ENCODE peak calls at places on chromosomes 12 and 14, in four cellular contexts. One of them, this sample, is unnamed.

GRCh38 chr14:32372154-32372553 is 43.1 kb downstream of the AKAP6 start:
- DNase-seq in HepG2: no peak
- DNase-seq in A549: peak; percentile 11
- DNase-seq in SK-N-SH: no peak
- DNase-seq in this sample: no peak

GRCh38 chr12:26124491-26125450 is at the start of gene BHLHE41:
- DNase-seq in HepG2: no peak
- DNase-seq in A549: no peak
- DNase-seq in SK-N-SH: peak; percentile 77
- DNase-seq in this sample: no peak

GRCh38 chr12:6965026-6965661 is 5.3 kb downstream of the PHB2 start:
- DNase-seq in HepG2: peak; percentile 72
- DNase-seq in A549: peak; percentile 93
- DNase-seq in SK-N-SH: peak; percentile 89
- DNase-seq in this sample: no peak

GRCh38 chr14:68876976-68877375 is 84.1 kb upstream of the ZFP36L1 start:
- DNase-seq in HepG2: no peak
- DNase-seq in A549: no peak
- DNase-seq in SK-N-SH: no peak
- DNase-seq in this sample: no peak

GRCh38 chr12:60259241-60259640 is 663.4 kb downstream of the SLC16A7 start:
- DNase-seq in HepG2: no peak
- DNase-seq in A549: no peak
- DNase-seq in SK-N-SH: no peak
- DNase-seq in this sample: no peak

GRCh38 chr14:37150414-37150813 is 22.0 kb downstream of the SLC25A21 start:
- DNase-seq in HepG2: peak; percentile 63
- DNase-seq in A549: peak; percentile 50
- DNase-seq in SK-N-SH: peak; percentile 5
- DNase-seq in this sample: no peak

GRCh38 chr12:109932878-109933503 is 32.9 kb downstream of the TCHP start:
- DNase-seq in HepG2: no peak
- DNase-seq in A549: no peak
- DNase-seq in SK-N-SH: no peak
- DNase-seq in this sample: no peak

GRCh38 chr14:89669209-89669608 is 252.2 kb upstream of the FOXN3 start:
- DNase-seq in HepG2: no peak
- DNase-seq in A549: no peak
- DNase-seq in SK-N-SH: no peak
- DNase-seq in this sample: no peak

GRCh38 chr12:71135812-71136176 is 22.0 kb downstream of the TSPAN8 start:
- DNase-seq in HepG2: no peak
- DNase-seq in A549: no peak
- DNase-seq in SK-N-SH: no peak
- DNase-seq in this sample: no peak

GRCh38 chr14:82724296-82724695 is 1190.6 kb upstream of the SEL1L start:
- DNase-seq in HepG2: no peak
- DNase-seq in A549: no peak
- DNase-seq in SK-N-SH: no peak
- DNase-seq in this sample: no peak

GRCh38 chr12:108722992-108723766 is 8.1 kb downstream of the CORO1C start:
- DNase-seq in HepG2: no peak
- DNase-seq in A549: peak; percentile 65
- DNase-seq in SK-N-SH: no peak
- DNase-seq in this sample: no peak

GRCh38 chr12:108722463-108722862 is 8.9 kb downstream of the CORO1C start:
- DNase-seq in HepG2: no peak
- DNase-seq in A549: no peak
- DNase-seq in SK-N-SH: no peak
- DNase-seq in this sample: no peak

GRCh38 chr12:108721824-108722223 is 9.5 kb downstream of the CORO1C start:
- DNase-seq in HepG2: no peak
- DNase-seq in A549: no peak
- DNase-seq in SK-N-SH: no peak
- DNase-seq in this sample: no peak

GRCh38 chr12:108724054-108724889 is 7.0 kb downstream of the CORO1C start:
- DNase-seq in HepG2: no peak
- DNase-seq in A549: peak; percentile 56
- DNase-seq in SK-N-SH: no peak
- DNase-seq in this sample: no peak

DNA sequence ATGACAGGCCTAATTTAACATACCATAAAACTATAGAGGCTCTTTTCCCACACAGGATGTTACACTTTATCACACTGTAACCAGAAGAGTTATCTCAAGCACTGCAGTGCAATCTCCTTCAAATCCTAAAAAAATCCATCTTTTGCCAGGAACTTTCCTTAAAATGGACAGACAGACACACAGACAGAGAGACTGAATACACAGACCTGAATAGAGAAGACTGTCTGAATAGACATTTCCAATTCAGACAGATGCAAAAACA is 6.5 kb downstream of the CORO1C start:
- DNase-seq in HepG2: no peak
- DNase-seq in A549: no peak
- DNase-seq in SK-N-SH: no peak
- DNase-seq in this sample: no peak
- H3K4me1 ChIP-seq in HepG2: peaks cover 88% of the 10 kb centered on the region
- H3K4me1 ChIP-seq in A549: peaks cover 94% of the 10 kb centered on the region
- H3K4me1 ChIP-seq in SK-N-SH: peaks cover 52% of the 10 kb centered on the region
- H3K4me1 ChIP-seq in this sample: peaks cover 12% of the 10 kb centered on the region

DNA sequence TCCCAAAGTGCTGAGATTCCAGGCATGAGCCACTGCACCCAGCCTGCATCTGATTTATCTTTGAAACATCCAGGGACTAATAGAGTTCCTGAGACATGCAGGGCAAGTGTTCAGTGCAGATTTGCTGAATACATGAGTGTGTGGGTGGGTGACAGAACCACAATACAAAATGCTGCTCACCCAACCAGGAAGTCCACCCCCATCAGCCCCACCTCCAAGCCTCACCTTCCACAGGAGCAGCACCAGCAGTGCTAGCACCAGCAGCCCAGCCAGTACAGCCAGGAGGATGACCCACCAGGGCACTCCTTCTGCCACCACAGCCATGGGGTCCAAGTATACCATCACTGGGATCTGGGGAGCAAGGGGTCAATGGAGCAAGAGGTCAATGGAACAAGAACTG is 20.0 kb downstream of the ITGA7 start:
- DNase-seq in HepG2: no peak
- DNase-seq in A549: no peak
- DNase-seq in SK-N-SH: no peak
- DNase-seq in this sample: no peak
- TF ChIP-seq PBX3 in HepG2: no peak
- TF ChIP-seq PBX3 in A549: no peak
- TF ChIP-seq PBX3 in SK-N-SH: no peak
- TF ChIP-seq PBX3 in this sample: no peak

GRCh38 chr14:24440606-24441399 is 1.8 kb downstream of the SDR39U1 start:
- DNase-seq in HepG2: no peak
- DNase-seq in A549: no peak
- DNase-seq in SK-N-SH: no peak
- DNase-seq in this sample: no peak
- H3K4me1 ChIP-seq in HepG2: peaks cover 23% of the 10 kb centered on the region
- H3K4me1 ChIP-seq in A549: peaks cover 6% of the 10 kb centered on the region
- H3K4me1 ChIP-seq in SK-N-SH: no peaks in the 10 kb centered on the region
- H3K4me1 ChIP-seq in this sample: peaks cover 14% of the 10 kb centered on the region

GRCh38 chr12:81114241-81114640 is 36.4 kb downstream of the ACSS3 start:
- DNase-seq in HepG2: no peak
- DNase-seq in A549: no peak
- DNase-seq in SK-N-SH: no peak
- DNase-seq in this sample: no peak
- TF ChIP-seq PBX3 in HepG2: no peak
- TF ChIP-seq PBX3 in A549: no peak
- TF ChIP-seq PBX3 in SK-N-SH: no peak
- TF ChIP-seq PBX3 in this sample: no peak

DNA sequence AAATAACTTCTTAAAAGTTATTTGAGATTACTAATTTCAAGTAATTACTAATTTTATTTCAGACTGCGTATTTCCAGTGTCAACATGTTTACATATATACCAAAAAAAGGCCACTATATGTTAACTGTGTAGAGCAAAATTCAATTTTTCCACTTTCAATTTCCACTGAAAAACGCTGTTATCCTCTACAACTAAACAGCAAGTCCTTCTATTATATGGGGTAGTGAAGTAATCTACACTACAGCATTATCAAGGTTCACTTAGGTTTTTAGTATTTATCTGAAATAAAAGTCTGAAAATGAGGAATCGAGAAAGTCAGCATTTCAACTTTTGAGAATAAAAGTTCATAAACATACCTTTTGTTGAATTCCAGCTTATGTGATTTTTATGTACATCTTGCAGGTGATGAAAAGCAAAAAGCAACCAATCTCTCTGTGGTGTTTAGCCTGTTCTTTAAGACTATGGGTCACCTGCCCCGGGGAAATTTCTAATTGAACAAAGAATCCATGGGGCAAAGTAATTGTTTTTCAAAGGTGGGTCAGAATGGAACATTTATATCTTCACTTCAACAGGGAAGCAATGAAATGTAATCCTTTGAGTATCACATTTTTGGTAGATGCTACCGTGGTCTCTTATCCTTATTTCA is 3.3 kb downstream of the BTG1 start:
- DNase-seq in HepG2: no peak
- DNase-seq in A549: no peak
- DNase-seq in SK-N-SH: no peak
- DNase-seq in this sample: no peak
- H3K4me1 ChIP-seq in HepG2: peaks cover 75% of the 10 kb centered on the region
- H3K4me1 ChIP-seq in A549: peaks cover 25% of the 10 kb centered on the region
- H3K4me1 ChIP-seq in SK-N-SH: peaks cover 27% of the 10 kb centered on the region
- H3K4me1 ChIP-seq in this sample: no peaks in the 10 kb centered on the region